ENCODE peak calls at places on chromosomes 5 and 9, in nine cellular contexts. R, D, Q, V, F, X, Z, H and Y are unnamed samples. For H3K36me3, the result is how much of the 10 kb centered on the place peaks cover.

GRCh38 chr5:163594951-163595350 is 89.5 kb downstream of the MAT2B start:
- DNase-seq in D (no peak), Z (peak), F (no peak), X (no peak), H (no peak), Q (no peak), V (no peak), R (no peak), Y (no peak)

GRCh38 chr5:109529520-109529919 is 119.7 kb upstream of the PJA2 start:
- DNase-seq in X (no peak), D (no peak), Q (no peak), H (peak), Z (peak), R (no peak), V (peak), F (peak), Y (peak)

GRCh38 chr9:134364391-134365114 is 38.3 kb downstream of the RXRA start:
- DNase-seq in H (no peak), X (no peak), Q (no peak), Z (no peak), D (no peak), V (no peak), R (no peak), F (no peak), Y (no peak)

GRCh38 chr5:107893642-107894041 is 222.9 kb upstream of the EFNA5 start:
- DNase-seq in F (peak), X (no peak), Z (peak), H (no peak), R (no peak), V (no peak), D (no peak), Q (no peak), Y (no peak)

GRCh38 chr5:145787001-145787400 is 48.1 kb downstream of the PRELID2 start:
- DNase-seq in R (no peak), D (no peak), Q (no peak), X (no peak), H (no peak), V (no peak), Z (no peak), F (peak), Y (no peak)

GRCh38 chr9:79989079-79989478 is 417.3 kb downstream of the TLE4 start:
- DNase-seq in D (no peak), Q (no peak), R (no peak), X (no peak), V (no peak), H (no peak), Z (no peak), F (no peak), Y (no peak)

GRCh38 chr9:82613516-82613915 is 449.4 kb downstream of the RASEF start:
- DNase-seq in R (no peak), Q (no peak), H (no peak), Z (no peak), D (no peak), V (no peak), F (no peak), X (no peak), Y (no peak)

GRCh38 chr5:88518131-88519016 is 249.7 kb upstream of the TMEM161B start:
- DNase-seq in X (no peak), F (no peak), Q (no peak), H (no peak), R (no peak), D (no peak), V (no peak), Z (peak), Y (no peak)

GRCh38 chr9:3962467-3962866 is 337.4 kb downstream of the GLIS3 start:
- DNase-seq in Z (peak), D (no peak), X (peak), F (peak), H (no peak), R (no peak), Q (no peak), V (peak), Y (no peak)

GRCh38 chr9:121738391-121738790 is 87.0 kb downstream of the DAB2IP start:
- DNase-seq in F (no peak), D (no peak), Q (no peak), Z (no peak), X (no peak), H (no peak), V (no peak), R (no peak), Y (no peak)

GRCh38 chr5:168583742-168584482 is 4.7 kb upstream of the PANK3 start:
- DNase-seq in F (no peak), H (no peak), V (no peak), D (no peak), X (no peak), Q (no peak), R (no peak), Z (no peak), Y (no peak)

GRCh38 chr9:79642671-79643070 is 70.9 kb downstream of the TLE4 start:
- DNase-seq in Z (no peak), X (no peak), R (no peak), Q (no peak), H (no peak), V (no peak), F (no peak), D (no peak), Y (no peak)

GRCh38 chr5:115429345-115429940 is 115.1 kb downstream of the FEM1C start:
- DNase-seq in D (no peak), R (no peak), Z (no peak), V (no peak), F (no peak), H (no peak), Q (no peak), X (peak), Y (no peak)

GRCh38 chr5:175219256-175219835 is 224.6 kb downstream of the DRD1 start:
- DNase-seq in R (no peak), D (no peak), Z (no peak), F (no peak), H (no peak), Q (no peak), X (no peak), V (no peak), Y (no peak)

GRCh38 chr9:99831857-99832557 is 10.3 kb downstream of the NR4A3 start:
- DNase-seq in Z (no peak), D (no peak), Q (no peak), X (no peak), H (no peak), V (no peak), F (no peak), R (no peak), Y (no peak)

GRCh38 chr5:179549973-179550510 is 312 bp upstream of the RUFY1 start:
- DNase-seq in D (peak), X (no peak), F (peak), Z (no peak), Q (peak), R (no peak), H (no peak), V (peak), Y (peak)

GRCh38 chr5:68171101-68171558 is 44.4 kb upstream of the PIK3R1 start:
- DNase-seq in H (peak), Q (no peak), Z (peak), D (no peak), F (peak), R (no peak), X (no peak), V (no peak), Y (peak)

GRCh38 chr5:2357309-2357708 is 394.2 kb downstream of the IRX2 start:
- DNase-seq in D (no peak), Z (no peak), H (no peak), X (no peak), R (no peak), Q (no peak), V (no peak), F (no peak), Y (no peak)

GRCh38 chr9:100700689-100701318 is 122.9 kb downstream of the CAVIN4 start:
- DNase-seq in X (no peak), R (peak), D (no peak), H (no peak), V (no peak), Z (peak), F (no peak), Q (no peak), Y (no peak)

GRCh38 chr9:91771864-91772263 is 178.2 kb downstream of the ROR2 start:
- DNase-seq in F (no peak), H (no peak), V (no peak), X (no peak), Z (no peak), Q (no peak), D (no peak), R (no peak), Y (no peak)

GRCh38 chr9:75133396-75133795 is 45.1 kb downstream of the OSTF1 start:
- DNase-seq in R (peak), V (no peak), Z (no peak), F (no peak), D (no peak), H (no peak), Q (no peak), X (no peak), Y (no peak)

GRCh38 chr5:72541501-72542235 is 34.5 kb upstream of the ZNF366 start:
- DNase-seq in Q (no peak), F (no peak), X (no peak), V (no peak), Z (no peak), R (peak), H (no peak), D (no peak), Y (no peak)

GRCh38 chr9:72628191-72628590 is 106.8 kb downstream of the TMC1 start:
- DNase-seq in Q (no peak), X (no peak), Z (no peak), R (no peak), V (no peak), F (no peak), H (no peak), D (no peak), Y (no peak)

GRCh38 chr5:36240779-36241635 is 718 bp downstream of the NADK2 start:
- DNase-seq in Z (peak), R (peak), D (peak), Q (peak), F (peak), H (peak), X (peak), V (peak), Y (peak)

GRCh38 chr9:123871781-123872180 is 58.1 kb downstream of the DENND1A start:
- DNase-seq in F (no peak), Z (no peak), V (no peak), X (no peak), Q (no peak), D (no peak), H (no peak), R (no peak), Y (peak)

GRCh38 chr5:66406761-66407289 is 189.4 kb upstream of the MAST4 start:
- DNase-seq in X (no peak), F (no peak), R (no peak), Z (no peak), V (no peak), D (no peak), H (no peak), Q (no peak), Y (no peak)

GRCh38 chr9:84151236-84151635 is 170.6 kb downstream of the RMI1 start:
- DNase-seq in F (no peak), Z (no peak), D (no peak), R (peak), H (no peak), V (no peak), Q (no peak), X (no peak), Y (no peak)

GRCh38 chr9:84152204-84152603 is 171.6 kb downstream of the RMI1 start:
- DNase-seq in Z (no peak), F (no peak), X (no peak), H (no peak), R (no peak), Q (no peak), V (no peak), D (no peak), Y (no peak)

GRCh38 chr9:84154320-84154719 is 173.7 kb downstream of the RMI1 start:
- DNase-seq in V (no peak), Q (no peak), D (no peak), F (peak), X (no peak), H (no peak), R (no peak), Z (peak), Y (no peak)

GRCh38 chr9:84153885-84154284 is 173.3 kb downstream of the RMI1 start:
- DNase-seq in Q (no peak), V (peak), H (peak), F (peak), R (no peak), X (no peak), Z (peak), D (no peak), Y (no peak)
- H3K27ac ChIP-seq in Q (no peak), V (no peak), H (peak), F (no peak), R (no peak), X (no peak), Z (peak), D (no peak), Y (no peak)

DNA sequence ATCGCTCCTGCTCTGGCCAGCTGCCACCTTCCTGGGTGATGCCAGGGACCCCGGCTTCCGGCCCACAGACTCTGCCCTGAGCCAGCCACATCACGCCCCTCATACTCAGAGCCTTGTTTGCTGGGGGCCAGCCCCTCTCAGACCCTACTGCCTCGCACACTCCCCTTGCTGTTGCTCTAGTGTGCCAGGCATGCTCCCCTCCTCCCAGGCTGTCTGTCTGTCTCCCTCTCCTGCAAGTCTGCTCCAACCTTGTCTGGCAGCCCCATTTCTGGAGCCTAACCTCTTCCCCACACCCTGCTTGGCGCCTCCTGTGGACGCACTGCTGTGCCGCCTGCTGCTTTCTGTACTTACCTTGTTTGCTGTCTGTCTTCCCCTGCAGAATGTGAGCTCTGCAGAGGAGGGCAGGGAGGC is 184.7 kb downstream of the HSPA4 start:
- DNase-seq in F (no peak), X (no peak), D (peak), R (peak), Q (no peak), Z (no peak), V (no peak), H (no peak), Y (no peak)
- TF ChIP-seq CTCF in F (no peak), X (no peak), D (no peak), R (peak), Q (no peak), Z (no peak), V (no peak), H (no peak), Y (no peak)

GRCh38 chr5:43145071-43145470 is 24.4 kb downstream of the ZNF131 start:
- DNase-seq in Q (no peak), Z (no peak), X (no peak), V (no peak), H (no peak), D (no peak), R (no peak), F (no peak), Y (no peak)

GRCh38 chr5:43150075-43150474 is 29.4 kb downstream of the ZNF131 start:
- DNase-seq in Q (no peak), R (no peak), Z (no peak), D (no peak), F (no peak), X (no peak), V (no peak), H (no peak), Y (no peak)

GRCh38 chr5:43150748-43151147 is 30.0 kb downstream of the ZNF131 start:
- DNase-seq in H (no peak), D (no peak), V (no peak), Q (no peak), F (no peak), Z (no peak), X (no peak), R (no peak), Y (no peak)

GRCh38 chr5:43149231-43149630 is 28.5 kb downstream of the ZNF131 start:
- DNase-seq in Q (no peak), X (no peak), R (no peak), D (no peak), V (no peak), Z (no peak), H (no peak), F (no peak), Y (no peak)

DNA sequence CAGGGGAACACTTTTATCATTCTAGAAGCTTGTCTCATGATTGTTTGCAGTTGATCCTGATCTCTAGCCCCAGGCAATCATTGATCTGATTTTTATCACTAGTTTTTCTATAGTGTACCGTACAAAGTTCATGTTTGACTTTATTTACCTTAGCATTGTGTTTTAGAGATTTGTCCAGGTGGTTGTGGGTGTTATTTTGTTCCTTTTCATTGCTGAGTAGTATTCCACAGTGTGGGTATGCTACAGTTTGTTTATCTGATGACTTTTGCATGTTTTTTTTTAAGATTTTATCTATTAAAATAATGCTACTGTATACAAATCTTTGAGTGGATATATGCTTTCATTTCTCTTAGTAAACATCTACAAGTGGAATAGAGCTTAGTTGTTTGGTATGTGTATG is 26.2 kb downstream of the ZNF131 start:
- DNase-seq in Q (no peak), D (no peak), R (no peak), Z (no peak), H (no peak), X (no peak), F (no peak), V (no peak), Y (no peak)
- H3K36me3 ChIP-seq in Q (under half), D (under half), R (half or more), Z (under half), H (half or more), X (under half), F (under half), V (under half), Y (under half)

DNA sequence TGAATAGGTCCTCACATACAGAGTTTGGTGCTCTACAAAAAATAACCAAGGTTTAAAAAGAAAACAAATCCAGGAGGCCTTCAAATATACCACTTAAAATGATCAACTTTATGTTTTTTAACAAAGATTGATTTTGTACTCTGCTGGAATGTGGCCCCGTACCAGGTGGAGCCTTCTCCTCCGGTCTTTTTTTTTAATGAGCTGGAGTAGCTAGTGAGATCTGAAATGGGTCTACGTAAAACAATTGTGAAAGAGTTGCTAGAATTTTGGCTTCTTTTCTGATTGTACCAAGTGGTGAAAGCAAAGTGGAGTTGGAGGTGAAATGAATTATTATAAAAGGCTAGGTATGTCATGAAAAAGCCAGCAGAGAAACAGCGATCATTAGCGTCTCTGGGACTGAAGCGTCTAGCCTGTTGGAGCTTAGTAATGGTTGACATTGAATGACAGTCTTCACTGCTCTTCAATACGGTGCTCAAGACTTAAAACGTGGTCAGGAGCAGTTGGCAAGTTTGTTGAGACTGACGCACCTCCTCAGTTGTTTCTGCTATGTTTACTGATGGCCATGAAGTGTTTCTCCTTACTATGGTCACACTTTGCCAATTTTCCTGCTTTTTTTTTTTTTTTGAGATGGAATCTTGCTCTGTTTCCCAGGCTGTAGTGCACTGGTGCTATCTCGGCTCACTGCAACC is 84.4 kb downstream of the DAPK1 start:
- DNase-seq in Q (no peak), X (no peak), F (no peak), V (no peak), H (no peak), Z (no peak), R (no peak), D (no peak), Y (no peak)
- H3K27ac ChIP-seq in Q (no peak), X (no peak), F (no peak), V (no peak), H (peak), Z (no peak), R (no peak), D (no peak), Y (no peak)

GRCh38 chr5:139783436-139783955 is 12.1 kb upstream of the PSD2 start:
- DNase-seq in R (no peak), Q (no peak), X (no peak), V (no peak), Z (peak), F (peak), H (no peak), D (no peak), Y (no peak)

GRCh38 chr5:139788294-139788875 is 7.2 kb upstream of the PSD2 start:
- DNase-seq in R (peak), Z (no peak), X (no peak), Q (peak), V (no peak), D (no peak), F (no peak), H (no peak), Y (no peak)

GRCh38 chr5:139787568-139788293 is 7.9 kb upstream of the PSD2 start:
- DNase-seq in H (peak), D (peak), Q (peak), R (peak), Z (peak), F (peak), V (peak), X (peak), Y (peak)

GRCh38 chr5:139787257-139787567 is 8.4 kb upstream of the PSD2 start:
- DNase-seq in D (no peak), X (no peak), Q (no peak), H (no peak), R (no peak), V (no peak), Z (no peak), F (no peak), Y (no peak)

GRCh38 chr5:139784488-139784887 is 11.1 kb upstream of the PSD2 start:
- DNase-seq in H (no peak), V (no peak), R (no peak), F (no peak), X (no peak), Z (no peak), Q (no peak), D (no peak), Y (no peak)
- TF ChIP-seq CTCF in H (no peak), V (no peak), R (no peak), F (no peak), X (no peak), Z (no peak), Q (no peak), D (no peak), Y (no peak)

DNA sequence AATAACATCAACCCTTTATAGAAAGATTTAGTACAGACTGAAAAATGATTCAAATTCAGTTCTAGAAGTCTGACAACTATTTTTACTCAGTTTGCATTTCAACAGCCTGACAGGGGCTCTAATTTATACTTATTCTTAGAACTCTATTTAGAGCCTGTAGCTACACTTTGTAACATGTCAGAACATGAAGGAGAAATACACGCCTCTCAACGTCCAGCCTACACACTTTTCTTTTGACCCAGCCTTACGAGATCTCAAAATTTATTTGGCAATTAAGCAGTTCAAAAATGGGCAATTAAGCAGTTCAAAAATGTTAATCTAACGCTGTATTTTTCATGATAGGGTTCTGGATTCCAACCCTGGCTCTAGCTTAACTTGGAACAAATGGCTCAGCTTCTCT is 66.3 kb downstream of the PRRT1B start:
- DNase-seq in R (no peak), Z (no peak), X (no peak), D (no peak), F (no peak), H (no peak), V (no peak), Q (no peak), Y (no peak)
- H3K36me3 ChIP-seq in R (under half), Z (under half), X (under half), D (under half), F (under half), H (half or more), V (under half), Q (under half), Y (under half)